ENCODE peak calls at places on chromosomes 5 and 9, in five cellular contexts. K is colonic mucosa, Y is psoas muscle, C is fibroblast of lung, F is body of pancreas. B is an unnamed sample. For H3K27me3, the result is how much of the 10 kb centered on the place peaks cover.

GRCh38 chr9:127867356-127868277 is 9.9 kb downstream of the AK1 start:
- DNase-seq in K (no peak), Y (no peak), C (no peak), F (no peak), B (no peak)

GRCh38 chr9:111236337-111236736 is 93.7 kb downstream of the OR2K2 start:
- DNase-seq in K (no peak), Y (no peak), C (peak), F (no peak), B (no peak)

GRCh38 chr9:87554976-87555375 is 57.3 kb downstream of the DAPK1 start:
- DNase-seq in K (no peak), Y (no peak), C (no peak), F (no peak), B (no peak)

GRCh38 chr5:96651948-96652753 is 10.0 kb upstream of the CAST start:
- DNase-seq in K (no peak), Y (no peak), C (no peak), F (no peak), B (no peak)

GRCh38 chr9:14170973-14171596 is 142.9 kb downstream of the NFIB start:
- DNase-seq in K (no peak), Y (no peak), C (peak), F (no peak), B (peak)

GRCh38 chr9:134564431-134565170 is 77.0 kb upstream of the COL5A1 start:
- DNase-seq in K (peak), Y (no peak), C (peak), F (no peak), B (no peak)

GRCh38 chr9:83477571-83477970 is 60.6 kb downstream of the FRMD3 start:
- DNase-seq in K (no peak), Y (no peak), C (peak), F (no peak), B (no peak)

GRCh38 chr9:28491121-28491520 is 917.8 kb upstream of the C9orf72 start:
- DNase-seq in K (no peak), Y (no peak), C (no peak), F (no peak), B (no peak)

GRCh38 chr5:98341038-98341710 is 432.3 kb upstream of the RGMB start:
- DNase-seq in K (no peak), Y (no peak), C (peak), F (no peak), B (peak)

GRCh38 chr9:18543406-18543965 is 69.5 kb downstream of the ADAMTSL1 start:
- DNase-seq in K (no peak), Y (no peak), C (peak), F (no peak), B (peak)

GRCh38 chr9:8856686-8857329 is 1057.2 kb upstream of the DMAC1 start:
- DNase-seq in K (no peak), Y (no peak), C (peak), F (no peak), B (no peak)

GRCh38 chr5:59337240-59337639 is 556.3 kb downstream of the PDE4D start:
- DNase-seq in K (no peak), Y (no peak), C (no peak), F (no peak), B (no peak)

GRCh38 chr5:30804739-30805313 is 388.7 kb upstream of the CDH6 start:
- DNase-seq in K (no peak), Y (no peak), C (peak), F (no peak), B (no peak)

GRCh38 chr5:34620185-34620584 is 35.9 kb upstream of the RAI14 start:
- DNase-seq in K (no peak), Y (no peak), C (peak), F (no peak), B (no peak)

GRCh38 chr9:38641985-38642864 is 21.8 kb upstream of the ANKRD18A start:
- DNase-seq in K (peak), Y (no peak), C (peak), F (peak), B (peak)

GRCh38 chr5:145872486-145872885 is 328 bp downstream of the GRXCR2 start:
- DNase-seq in K (peak), Y (no peak), C (no peak), F (no peak), B (no peak)

GRCh38 chr5:10607023-10607665 is 43.3 kb downstream of the ANKRD33B start:
- DNase-seq in K (no peak), Y (no peak), C (peak), F (no peak), B (no peak)

GRCh38 chr9:125434986-125435775 is 173.6 kb downstream of the GAPVD1 start:
- DNase-seq in K (no peak), Y (no peak), C (no peak), F (no peak), B (no peak)

GRCh38 chr9:130308081-130308571 is 42.6 kb downstream of the HMCN2 start:
- DNase-seq in K (no peak), Y (peak), C (no peak), F (no peak), B (no peak)

GRCh38 chr5:62354028-62354874 is 48.2 kb downstream of the KIF2A start:
- DNase-seq in K (no peak), Y (no peak), C (peak), F (peak), B (peak)

GRCh38 chr9:134632329-134632728 is 9.3 kb upstream of the COL5A1 start:
- DNase-seq in K (no peak), Y (peak), C (no peak), F (peak), B (no peak)

GRCh38 chr5:173056783-173057061 is 570 bp downstream of the CREBRF start:
- DNase-seq in K (no peak), Y (no peak), C (no peak), F (no peak), B (no peak)

GRCh38 chr5:136054133-136054996 is 25.6 kb downstream of the TGFBI start:
- DNase-seq in K (no peak), Y (no peak), C (no peak), F (no peak), B (no peak)

GRCh38 chr9:137682431-137682991 is 63.7 kb downstream of the EHMT1 start:
- DNase-seq in K (no peak), Y (no peak), C (no peak), F (no peak), B (no peak)

GRCh38 chr9:134774991-134775540 is 105.5 kb upstream of the FCN2 start:
- DNase-seq in K (no peak), Y (no peak), C (no peak), F (no peak), B (no peak)

GRCh38 chr9:102832814-102833213 is 162.3 kb upstream of the CYLC2 start:
- DNase-seq in K (no peak), Y (no peak), C (no peak), F (no peak), B (no peak)
- TF ChIP-seq CTCF in K (no peak), Y (no peak), C (no peak), F (no peak), B (no peak)

DNA sequence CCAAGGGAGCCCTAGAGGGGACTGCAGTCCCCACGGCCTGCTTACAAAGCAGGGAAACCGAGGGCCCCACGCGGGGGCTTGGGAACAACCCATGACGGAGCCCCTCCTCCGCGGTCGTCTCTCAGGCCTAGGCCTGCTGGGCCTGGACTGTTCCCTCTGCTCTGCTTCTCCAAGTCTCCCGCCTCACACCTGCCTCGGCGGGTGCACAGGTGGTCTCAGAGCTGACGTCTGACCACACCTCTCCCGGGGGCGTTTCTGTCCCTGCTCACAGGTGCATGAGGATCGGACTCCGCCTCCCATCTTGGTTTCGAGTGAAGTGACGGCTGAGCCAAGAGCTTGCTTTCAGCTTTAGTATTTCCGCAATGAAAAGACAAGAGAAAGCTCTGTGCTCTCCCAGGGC is 72.1 kb downstream of the MRPL36 start:
- DNase-seq in K (peak), Y (no peak), C (no peak), F (no peak), B (no peak)
- H3K27me3 ChIP-seq in K (under half), Y (under half), C (under half), F (under half), B (under half)

GRCh38 chr9:128969491-128969890 is 22.0 kb downstream of the NUP188 start:
- DNase-seq in K (no peak), Y (no peak), C (peak), F (no peak), B (no peak)
- H3K27ac ChIP-seq in K (no peak), Y (no peak), C (no peak), F (no peak), B (no peak)

GRCh38 chr9:136255166-136255538 is 9.5 kb upstream of the QSOX2 start:
- DNase-seq in K (no peak), Y (no peak), C (peak), F (peak), B (no peak)

GRCh38 chr9:136255896-136256890 is 10.6 kb upstream of the QSOX2 start:
- DNase-seq in K (no peak), Y (no peak), C (no peak), F (no peak), B (no peak)

GRCh38 chr9:136252846-136253245 is 7.2 kb upstream of the QSOX2 start:
- DNase-seq in K (no peak), Y (no peak), C (no peak), F (no peak), B (no peak)

GRCh38 chr9:136253246-136254130 is 7.9 kb upstream of the QSOX2 start:
- DNase-seq in K (no peak), Y (no peak), C (no peak), F (no peak), B (no peak)

DNA sequence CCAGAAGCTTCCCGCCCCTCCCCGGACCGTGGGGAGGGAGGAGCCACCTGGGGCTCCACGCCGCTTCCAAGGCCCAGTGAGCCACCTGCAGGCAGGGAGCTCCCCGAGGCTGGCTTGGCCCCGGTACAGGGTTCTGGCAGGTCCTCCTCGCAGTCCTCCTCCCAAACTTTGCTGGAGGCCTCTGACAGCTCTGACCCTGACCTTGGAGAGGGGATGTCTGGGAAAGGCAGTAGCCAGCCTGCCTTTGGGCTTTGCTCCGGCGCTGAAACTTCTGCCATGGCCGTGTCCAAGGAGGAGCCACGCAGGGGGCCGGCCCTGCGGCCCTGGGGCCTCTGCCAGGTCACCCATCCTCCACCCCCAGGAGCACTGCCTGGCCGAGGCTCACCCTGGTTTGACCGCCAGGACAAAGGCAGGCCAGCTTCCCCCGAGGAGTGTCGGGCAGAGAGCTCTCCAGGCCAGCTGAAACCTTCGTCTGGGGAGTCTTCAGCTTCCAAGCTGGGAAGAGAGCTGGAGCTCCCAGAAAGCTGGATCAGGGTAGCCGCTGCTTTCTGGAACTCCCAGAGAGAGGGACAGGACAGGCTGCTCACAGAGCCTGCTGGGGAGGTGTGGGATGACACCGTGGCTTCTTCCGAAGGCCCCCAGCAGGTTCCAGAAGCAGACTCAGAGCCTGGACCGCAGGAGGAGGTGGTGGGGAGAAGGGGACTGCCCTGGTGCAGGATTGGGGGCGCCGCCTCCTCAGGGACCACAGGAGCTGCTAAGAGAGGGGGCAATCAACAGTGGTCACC is 9.0 kb upstream of the QSOX2 start:
- DNase-seq in K (no peak), Y (peak), C (no peak), F (peak), B (no peak)
- TF ChIP-seq CTCF in K (no peak), Y (no peak), C (no peak), F (peak), B (no peak)

DNA sequence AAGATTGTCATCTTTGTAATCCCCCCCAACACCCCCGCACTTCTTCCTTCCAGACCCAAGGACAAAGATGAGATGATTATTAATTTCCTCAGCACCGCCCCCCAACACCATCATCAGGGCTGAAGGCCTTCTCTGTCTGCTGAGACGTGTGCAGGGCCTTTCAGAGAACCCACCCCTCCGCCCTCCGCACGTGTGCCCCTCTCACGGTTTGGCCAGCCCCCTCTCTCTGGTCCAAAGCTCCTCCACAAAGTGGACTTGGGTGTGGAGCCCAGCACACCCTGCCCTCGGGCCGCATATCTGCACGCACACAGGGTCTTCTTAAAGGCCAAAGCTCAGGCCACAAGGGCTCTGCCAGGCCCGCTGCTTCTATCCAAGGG is 32.0 kb downstream of the PAX5 start:
- DNase-seq in K (no peak), Y (no peak), C (no peak), F (no peak), B (no peak)
- H3K27me3 ChIP-seq in K (under half), Y (under half), C (under half), F (under half), B (half or more)

GRCh38 chr9:136465500-136466154 is 17.2 kb downstream of the SEC16A start:
- DNase-seq in K (no peak), Y (no peak), C (no peak), F (no peak), B (no peak)
- H3K27ac ChIP-seq in K (no peak), Y (no peak), C (no peak), F (no peak), B (no peak)

GRCh38 chr5:654071-654778 is 38.9 kb downstream of the TPPP start:
- DNase-seq in K (no peak), Y (peak), C (no peak), F (no peak), B (no peak)
- TF ChIP-seq CTCF in K (no peak), Y (no peak), C (no peak), F (no peak), B (no peak)